ENCODE peak calls at places on chromosomes 11 and 22, in four cellular contexts. Q is H7, M is Right ventricle myocardium inferior, N is astrocyte of the spinal cord. B is an unnamed sample.

GRCh38 chr22:22752199-22752555 is 107.8 kb downstream of the GGTLC2 start:
- DNase-seq in Q (no peak), M (no peak), N (no peak), B (no peak)

GRCh38 chr11:45158210-45158644 is 11.8 kb downstream of the PRDM11 start:
- DNase-seq in Q (no peak), M (no peak), N (no peak), B (peak)

GRCh38 chr11:135069043-135069442 is 657.0 kb upstream of the B3GAT1 start:
- DNase-seq in Q (no peak), M (no peak), N (no peak), B (no peak)

GRCh38 chr22:37627091-37627490 is 12.4 kb upstream of the SH3BP1 start:
- DNase-seq in Q (no peak), M (no peak), N (no peak), B (no peak)

GRCh38 chr11:12842933-12843636 is 166.0 kb upstream of the RASSF10 start:
- DNase-seq in Q (no peak), M (no peak), N (peak), B (peak)

GRCh38 chr11:120652705-120653335 is 141.3 kb downstream of the GRIK4 start:
- DNase-seq in Q (no peak), M (no peak), N (no peak), B (no peak)

GRCh38 chr11:71204294-71204693 is 48.1 kb downstream of the SHANK2 start:
- DNase-seq in Q (peak), M (peak), N (no peak), B (no peak)

GRCh38 chr11:119622454-119623143 is 106.4 kb downstream of the NECTIN1 start:
- DNase-seq in Q (peak), M (no peak), N (no peak), B (no peak)

GRCh38 chr22:19759459-19759993 is 1.1 kb upstream of the TBX1 start:
- DNase-seq in Q (peak), M (peak), N (no peak), B (no peak)

GRCh38 chr22:38412435-38413084 is 42.4 kb downstream of the KCNJ4 start:
- DNase-seq in Q (peak), M (no peak), N (no peak), B (peak)

GRCh38 chr11:74866557-74866956 is 82.3 kb downstream of the XRRA1 start:
- DNase-seq in Q (no peak), M (no peak), N (no peak), B (no peak)

GRCh38 chr11:107780775-107781174 is 68.9 kb upstream of the SLN start:
- DNase-seq in Q (no peak), M (no peak), N (no peak), B (no peak)

GRCh38 chr11:365831-366230 is 3.5 kb upstream of the B4GALNT4 start:
- DNase-seq in Q (no peak), M (no peak), N (no peak), B (no peak)

GRCh38 chr11:22151795-22152194 is 41.1 kb upstream of the ANO5 start:
- DNase-seq in Q (no peak), M (no peak), N (no peak), B (no peak)

GRCh38 chr11:1082728-1083620 is 8.3 kb downstream of the MUC2 start:
- DNase-seq in Q (peak), M (peak), N (no peak), B (no peak)

GRCh38 chr11:3165152-3165705 is at the start of gene OSBPL5:
- DNase-seq in Q (peak), M (peak), N (peak), B (peak)

GRCh38 chr22:50317178-50317577 is 9.6 kb downstream of the DENND6B start:
- DNase-seq in Q (peak), M (no peak), N (no peak), B (peak)

B was measured in ELF-1.